ENCODE peak calls at places on chromosomes 4 and X, in ten cellular contexts. One of them, this sample, is unnamed.

GRCh38 chrX:64398088-64398487 is 2.8 kb upstream of the MTMR8 start:
- DNase-seq in HFF-Myc: no peak
- DNase-seq in MCF 10A: no peak
- DNase-seq in left lung: no peak
- DNase-seq in mucosa of descending colon: no peak
- DNase-seq in neural progenitor cell: no peak
- DNase-seq in B cell: no peak
- DNase-seq in nephron progenitor cell: no peak
- DNase-seq in ascending aorta: no peak
- DNase-seq in stomach: no peak
- DNase-seq in this sample: no peak

GRCh38 chr4:22483551-22483981 is 32.3 kb downstream of the ADGRA3 start:
- DNase-seq in nephron progenitor cell: no peak
- DNase-seq in mucosa of descending colon: no peak
- DNase-seq in neural progenitor cell: no peak
- DNase-seq in B cell: no peak
- DNase-seq in MCF 10A: peak
- DNase-seq in left lung: no peak
- DNase-seq in ascending aorta: no peak
- DNase-seq in HFF-Myc: no peak
- DNase-seq in stomach: no peak
- DNase-seq in this sample: no peak

GRCh38 chr4:78661923-78662521 is 110.5 kb downstream of the ANXA3 start:
- DNase-seq in stomach: no peak
- DNase-seq in MCF 10A: peak
- DNase-seq in mucosa of descending colon: no peak
- DNase-seq in ascending aorta: no peak
- DNase-seq in nephron progenitor cell: no peak
- DNase-seq in HFF-Myc: no peak
- DNase-seq in neural progenitor cell: peak
- DNase-seq in B cell: no peak
- DNase-seq in left lung: no peak
- DNase-seq in this sample: no peak

GRCh38 chr4:168773388-168774195 is 236.5 kb downstream of the CBR4 start:
- DNase-seq in stomach: no peak
- DNase-seq in neural progenitor cell: no peak
- DNase-seq in B cell: no peak
- DNase-seq in HFF-Myc: no peak
- DNase-seq in nephron progenitor cell: no peak
- DNase-seq in left lung: no peak
- DNase-seq in MCF 10A: no peak
- DNase-seq in mucosa of descending colon: peak
- DNase-seq in ascending aorta: no peak
- DNase-seq in this sample: no peak

GRCh38 chrX:8726031-8726652 is 5.8 kb downstream of the ANOS1 start:
- DNase-seq in nephron progenitor cell: no peak
- DNase-seq in HFF-Myc: no peak
- DNase-seq in stomach: no peak
- DNase-seq in left lung: no peak
- DNase-seq in ascending aorta: no peak
- DNase-seq in mucosa of descending colon: no peak
- DNase-seq in neural progenitor cell: no peak
- DNase-seq in MCF 10A: peak
- DNase-seq in B cell: no peak
- DNase-seq in this sample: no peak

GRCh38 chr4:721261-722171 is 15.9 kb downstream of the PCGF3 start:
- DNase-seq in left lung: peak
- DNase-seq in HFF-Myc: no peak
- DNase-seq in ascending aorta: no peak
- DNase-seq in neural progenitor cell: no peak
- DNase-seq in B cell: no peak
- DNase-seq in nephron progenitor cell: no peak
- DNase-seq in stomach: no peak
- DNase-seq in MCF 10A: peak
- DNase-seq in mucosa of descending colon: no peak
- DNase-seq in this sample: peak

GRCh38 chrX:51332188-51332942 is at the start of gene NUDT10:
- DNase-seq in neural progenitor cell: peak
- DNase-seq in MCF 10A: no peak
- DNase-seq in B cell: peak
- DNase-seq in left lung: peak
- DNase-seq in ascending aorta: peak
- DNase-seq in HFF-Myc: no peak
- DNase-seq in mucosa of descending colon: peak
- DNase-seq in stomach: no peak
- DNase-seq in nephron progenitor cell: peak
- DNase-seq in this sample: no peak

GRCh38 chrX:154294791-154295580 is at the start of gene TEX28:
- DNase-seq in stomach: no peak
- DNase-seq in B cell: no peak
- DNase-seq in ascending aorta: no peak
- DNase-seq in left lung: no peak
- DNase-seq in nephron progenitor cell: no peak
- DNase-seq in MCF 10A: no peak
- DNase-seq in HFF-Myc: no peak
- DNase-seq in neural progenitor cell: no peak
- DNase-seq in mucosa of descending colon: no peak
- DNase-seq in this sample: no peak

GRCh38 chr4:121822796-121823504 is 733 bp downstream of the CCNA2 start:
- DNase-seq in neural progenitor cell: peak
- DNase-seq in mucosa of descending colon: peak
- DNase-seq in nephron progenitor cell: peak
- DNase-seq in B cell: no peak
- DNase-seq in HFF-Myc: no peak
- DNase-seq in ascending aorta: no peak
- DNase-seq in left lung: no peak
- DNase-seq in stomach: peak
- DNase-seq in MCF 10A: peak
- DNase-seq in this sample: no peak

GRCh38 chrX:40087574-40088298 is 10.0 kb downstream of the BCOR start:
- DNase-seq in neural progenitor cell: no peak
- DNase-seq in left lung: no peak
- DNase-seq in HFF-Myc: no peak
- DNase-seq in stomach: no peak
- DNase-seq in ascending aorta: no peak
- DNase-seq in nephron progenitor cell: no peak
- DNase-seq in MCF 10A: no peak
- DNase-seq in B cell: no peak
- DNase-seq in mucosa of descending colon: no peak
- DNase-seq in this sample: no peak

GRCh38 chr4:112938461-112939058 is 110.9 kb upstream of the ANK2 start:
- DNase-seq in stomach: no peak
- DNase-seq in nephron progenitor cell: no peak
- DNase-seq in ascending aorta: no peak
- DNase-seq in left lung: no peak
- DNase-seq in HFF-Myc: peak
- DNase-seq in mucosa of descending colon: no peak
- DNase-seq in neural progenitor cell: peak
- DNase-seq in B cell: no peak
- DNase-seq in MCF 10A: peak
- DNase-seq in this sample: no peak

GRCh38 chr4:55635760-55636621 is at the start of gene NMU:
- DNase-seq in neural progenitor cell: peak
- DNase-seq in HFF-Myc: no peak
- DNase-seq in left lung: peak
- DNase-seq in stomach: peak
- DNase-seq in ascending aorta: no peak
- DNase-seq in mucosa of descending colon: peak
- DNase-seq in nephron progenitor cell: peak
- DNase-seq in MCF 10A: peak
- DNase-seq in B cell: peak
- DNase-seq in this sample: no peak

GRCh38 chr4:96170198-96170597 is 330.3 kb downstream of the PDHA2 start:
- DNase-seq in HFF-Myc: no peak
- DNase-seq in neural progenitor cell: no peak
- DNase-seq in B cell: no peak
- DNase-seq in stomach: no peak
- DNase-seq in nephron progenitor cell: no peak
- DNase-seq in MCF 10A: no peak
- DNase-seq in mucosa of descending colon: peak
- DNase-seq in left lung: peak
- DNase-seq in ascending aorta: no peak
- DNase-seq in this sample: no peak

GRCh38 chr4:142434519-142435224 is 411.4 kb downstream of the INPP4B start:
- DNase-seq in neural progenitor cell: no peak
- DNase-seq in mucosa of descending colon: no peak
- DNase-seq in MCF 10A: no peak
- DNase-seq in ascending aorta: no peak
- DNase-seq in stomach: no peak
- DNase-seq in HFF-Myc: no peak
- DNase-seq in B cell: no peak
- DNase-seq in nephron progenitor cell: no peak
- DNase-seq in left lung: no peak
- DNase-seq in this sample: no peak

GRCh38 chr4:175997291-175997690 is 68.3 kb upstream of the WDR17 start:
- DNase-seq in nephron progenitor cell: no peak
- DNase-seq in HFF-Myc: no peak
- DNase-seq in ascending aorta: no peak
- DNase-seq in left lung: no peak
- DNase-seq in neural progenitor cell: no peak
- DNase-seq in B cell: no peak
- DNase-seq in MCF 10A: no peak
- DNase-seq in mucosa of descending colon: no peak
- DNase-seq in stomach: no peak
- DNase-seq in this sample: no peak

DNA sequence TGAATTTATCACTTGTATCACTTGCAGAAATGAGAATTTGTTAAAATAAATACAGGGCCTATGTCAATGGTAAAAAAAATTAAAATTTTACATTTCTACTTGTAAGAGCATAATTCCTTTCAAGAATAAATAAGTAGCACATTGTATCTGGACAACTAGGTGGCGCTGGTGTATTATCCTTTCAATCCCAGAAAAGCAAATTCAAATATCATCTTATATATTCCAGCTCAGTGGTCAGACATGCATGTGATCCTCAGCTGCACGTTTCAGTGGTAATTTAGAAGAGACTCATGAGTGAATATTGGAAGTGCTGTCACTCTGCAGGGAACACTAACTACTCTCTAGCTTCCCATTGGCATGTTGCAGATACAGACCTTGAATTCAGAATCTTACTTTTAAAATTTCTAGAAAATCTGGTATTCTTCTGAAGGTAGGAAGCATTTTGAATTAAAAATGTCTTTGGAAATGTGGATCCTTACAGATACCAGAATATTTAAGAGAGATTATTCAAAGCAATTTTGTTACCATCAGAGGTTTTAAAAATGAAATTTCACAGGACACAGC is 1414.7 kb upstream of the TENM3 start:
- DNase-seq in ascending aorta: no peak
- DNase-seq in stomach: no peak
- DNase-seq in left lung: no peak
- DNase-seq in MCF 10A: peak
- DNase-seq in B cell: no peak
- DNase-seq in mucosa of descending colon: no peak
- DNase-seq in neural progenitor cell: peak
- DNase-seq in nephron progenitor cell: peak
- DNase-seq in HFF-Myc: peak
- DNase-seq in this sample: peak
- TF ChIP-seq CTCF in ascending aorta: peak
- TF ChIP-seq CTCF in stomach: peak
- TF ChIP-seq CTCF in left lung: peak
- TF ChIP-seq CTCF in MCF 10A: peak
- TF ChIP-seq CTCF in B cell: no peak
- TF ChIP-seq CTCF in mucosa of descending colon: no peak
- TF ChIP-seq CTCF in neural progenitor cell: peak
- TF ChIP-seq CTCF in nephron progenitor cell: peak
- TF ChIP-seq CTCF in HFF-Myc: no peak
- TF ChIP-seq CTCF in this sample: peak

GRCh38 chrX:135927897-135928296 is 34.4 kb downstream of the SAGE1 start:
- DNase-seq in MCF 10A: no peak
- DNase-seq in stomach: no peak
- DNase-seq in HFF-Myc: no peak
- DNase-seq in left lung: no peak
- DNase-seq in ascending aorta: no peak
- DNase-seq in nephron progenitor cell: no peak
- DNase-seq in B cell: no peak
- DNase-seq in neural progenitor cell: no peak
- DNase-seq in mucosa of descending colon: no peak
- DNase-seq in this sample: no peak

DNA sequence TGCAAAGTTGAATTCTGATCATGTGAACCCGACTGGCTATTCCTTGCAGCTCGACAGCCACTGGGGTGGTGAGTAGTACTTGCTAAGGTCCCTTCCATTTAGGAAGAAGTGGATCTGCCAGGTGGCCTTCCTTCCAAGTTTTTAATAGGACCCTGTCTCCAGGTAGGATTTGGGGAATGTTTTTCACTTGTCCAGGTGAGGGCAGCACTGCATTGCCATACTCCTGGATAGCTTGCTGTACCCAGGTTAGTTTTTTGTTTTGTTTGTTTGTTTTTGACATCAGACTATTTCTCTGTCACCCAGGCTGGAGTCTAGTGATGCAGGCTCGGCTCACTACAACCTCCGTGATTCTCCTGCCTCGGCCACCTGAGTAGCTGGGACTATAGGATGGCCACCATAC is 29.8 kb downstream of the SAGE1 start:
- DNase-seq in B cell: no peak
- DNase-seq in ascending aorta: no peak
- DNase-seq in mucosa of descending colon: no peak
- DNase-seq in neural progenitor cell: peak
- DNase-seq in stomach: no peak
- DNase-seq in HFF-Myc: no peak
- DNase-seq in MCF 10A: peak
- DNase-seq in nephron progenitor cell: peak
- DNase-seq in left lung: no peak
- DNase-seq in this sample: no peak
- TF ChIP-seq CTCF in B cell: no peak
- TF ChIP-seq CTCF in ascending aorta: no peak
- TF ChIP-seq CTCF in mucosa of descending colon: no peak
- TF ChIP-seq CTCF in neural progenitor cell: peak
- TF ChIP-seq CTCF in stomach: no peak
- TF ChIP-seq CTCF in HFF-Myc: peak
- TF ChIP-seq CTCF in MCF 10A: peak
- TF ChIP-seq CTCF in nephron progenitor cell: no peak
- TF ChIP-seq CTCF in left lung: no peak
- TF ChIP-seq CTCF in this sample: no peak

GRCh38 chr4:4726051-4726450 is 133.4 kb upstream of the MSX1 start:
- DNase-seq in HFF-Myc: no peak
- DNase-seq in ascending aorta: no peak
- DNase-seq in B cell: no peak
- DNase-seq in left lung: no peak
- DNase-seq in mucosa of descending colon: no peak
- DNase-seq in stomach: no peak
- DNase-seq in MCF 10A: no peak
- DNase-seq in nephron progenitor cell: no peak
- DNase-seq in neural progenitor cell: no peak
- DNase-seq in this sample: no peak
- TF ChIP-seq CTCF in HFF-Myc: peak
- TF ChIP-seq CTCF in ascending aorta: no peak
- TF ChIP-seq CTCF in B cell: no peak
- TF ChIP-seq CTCF in left lung: no peak
- TF ChIP-seq CTCF in mucosa of descending colon: no peak
- TF ChIP-seq CTCF in stomach: no peak
- TF ChIP-seq CTCF in MCF 10A: no peak
- TF ChIP-seq CTCF in nephron progenitor cell: no peak
- TF ChIP-seq CTCF in neural progenitor cell: peak
- TF ChIP-seq CTCF in this sample: no peak

DNA sequence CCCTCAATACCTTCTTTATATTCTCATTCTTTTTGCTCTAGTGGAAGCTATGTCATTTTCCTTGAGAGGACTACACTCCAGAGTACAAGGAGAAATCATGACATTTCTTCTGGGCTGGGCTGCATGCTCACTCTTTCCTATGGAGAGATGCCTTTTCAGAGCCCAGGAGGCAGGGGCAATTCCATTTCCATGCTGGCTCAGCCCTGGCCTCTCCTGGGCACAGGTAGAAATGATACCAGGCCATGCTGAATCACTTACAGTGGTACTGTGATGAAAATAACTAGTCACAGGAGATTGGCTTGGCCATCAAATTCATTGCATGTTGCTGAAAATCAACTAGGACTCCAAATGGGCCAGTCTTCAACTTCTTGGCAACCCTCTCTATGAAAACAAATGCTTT is 34.0 kb upstream of the PPARGC1A start:
- DNase-seq in neural progenitor cell: no peak
- DNase-seq in left lung: no peak
- DNase-seq in MCF 10A: no peak
- DNase-seq in HFF-Myc: no peak
- DNase-seq in nephron progenitor cell: no peak
- DNase-seq in mucosa of descending colon: no peak
- DNase-seq in ascending aorta: no peak
- DNase-seq in B cell: no peak
- DNase-seq in stomach: no peak
- DNase-seq in this sample: no peak
- TF ChIP-seq CTCF in neural progenitor cell: no peak
- TF ChIP-seq CTCF in left lung: no peak
- TF ChIP-seq CTCF in MCF 10A: no peak
- TF ChIP-seq CTCF in HFF-Myc: no peak
- TF ChIP-seq CTCF in nephron progenitor cell: no peak
- TF ChIP-seq CTCF in mucosa of descending colon: no peak
- TF ChIP-seq CTCF in ascending aorta: no peak
- TF ChIP-seq CTCF in B cell: no peak
- TF ChIP-seq CTCF in stomach: no peak
- TF ChIP-seq CTCF in this sample: no peak

This sample was measured in dorsolateral prefrontal cortex.